ENCODE peak calls at places on chromosomes 12 and 14, in ten cellular contexts. O is ovary, R is neural progenitor cell, K is fibroblast of villous mesenchyme, F is Panc1, S is mesendoderm, T is GM06990, V is fibroblast of lung, L is Peyer's patch, I is GM23338. C is an unnamed sample.

GRCh38 chr12:58176296-58176869 is 235.0 kb downstream of the ATP23 start:
- DNase-seq in L (peak), V (peak), F (peak), O (no peak), K (peak), R (peak), S (peak), I (peak), T (no peak), C (peak)

GRCh38 chr12:29725587-29726320 is 58.0 kb downstream of the TMTC1 start:
- DNase-seq in T (peak), V (peak), F (no peak), K (peak), S (no peak), R (no peak), O (no peak), L (no peak), I (no peak), C (peak)

GRCh38 chr12:52191841-52192791 is at the start of gene KRT80:
- DNase-seq in V (peak), T (no peak), K (peak), L (peak), I (no peak), S (peak), O (peak), F (peak), R (no peak), C (peak)

GRCh38 chr14:72825486-72825885 is 68.4 kb downstream of the DPF3 start:
- DNase-seq in I (no peak), O (no peak), L (no peak), F (no peak), V (no peak), R (no peak), T (no peak), S (peak), K (no peak), C (no peak)

GRCh38 chr12:9064815-9065606 is 50.7 kb downstream of the A2M start:
- DNase-seq in S (peak), I (peak), K (peak), V (peak), O (peak), F (no peak), R (peak), L (peak), T (no peak), C (peak)

GRCh38 chr12:132581348-132582057 is 28.9 kb downstream of the LRCOL1 start:
- DNase-seq in L (no peak), V (no peak), R (no peak), I (peak), S (no peak), T (no peak), F (no peak), K (no peak), O (peak), C (no peak)

GRCh38 chr14:89004195-89004594 is 179.7 kb downstream of the TTC8 start:
- DNase-seq in R (no peak), K (peak), L (no peak), F (no peak), I (no peak), S (no peak), V (peak), O (no peak), T (no peak), C (no peak)

GRCh38 chr14:90871605-90872233 is 55.5 kb upstream of the TTC7B start:
- DNase-seq in T (no peak), I (no peak), O (no peak), V (peak), S (no peak), L (no peak), F (no peak), R (no peak), K (peak), C (no peak)

GRCh38 chr12:104775731-104776231 is 182.3 kb downstream of the SLC41A2 start:
- DNase-seq in R (no peak), T (no peak), L (no peak), I (no peak), F (no peak), V (no peak), K (no peak), S (no peak), O (no peak), C (no peak)

GRCh38 chr14:55451398-55451797 is 11.0 kb upstream of the TBPL2 start:
- DNase-seq in I (no peak), L (no peak), S (no peak), T (no peak), R (no peak), K (no peak), V (no peak), F (no peak), O (no peak), C (no peak)

GRCh38 chr12:31118347-31118830 is 44.7 kb downstream of the DDX11 start:
- DNase-seq in T (no peak), K (no peak), F (no peak), R (peak), V (no peak), O (no peak), S (peak), I (peak), L (peak), C (no peak)

GRCh38 chr12:6780573-6780972 is 8.3 kb downstream of the LAG3 start:
- DNase-seq in O (no peak), V (no peak), R (no peak), I (no peak), K (no peak), T (no peak), F (no peak), S (no peak), L (no peak), C (no peak)

GRCh38 chr12:13631873-13632272 is 349.5 kb downstream of the GRIN2B start:
- DNase-seq in O (no peak), V (no peak), T (peak), F (no peak), S (no peak), I (no peak), R (no peak), L (no peak), K (no peak), C (no peak)

GRCh38 chr14:52874389-52874788 is 76.5 kb downstream of the FERMT2 start:
- DNase-seq in F (no peak), S (no peak), R (no peak), I (no peak), O (no peak), L (no peak), T (no peak), V (no peak), K (peak), C (no peak)

GRCh38 chr14:35532783-35533356 is 1.1 kb upstream of the INSM2 start:
- DNase-seq in T (no peak), L (no peak), I (no peak), S (no peak), O (no peak), F (no peak), R (no peak), V (no peak), K (no peak), C (no peak)
- H3K4me3 ChIP-seq in T (peak), L (peak), I (peak), S (peak), O (no peak), F (peak), R (peak), V (peak), K (peak), C (peak)

GRCh38 chr14:106665814-106666213 is 1139.4 kb downstream of the TMEM121 start:
- DNase-seq in K (no peak), F (no peak), S (no peak), I (no peak), O (no peak), V (no peak), T (peak), L (no peak), R (no peak), C (no peak)
- H3K4me3 ChIP-seq in K (no peak), F (no peak), S (no peak), I (no peak), O (no peak), V (no peak), T (no peak), L (no peak), R (no peak), C (no peak)

DNA sequence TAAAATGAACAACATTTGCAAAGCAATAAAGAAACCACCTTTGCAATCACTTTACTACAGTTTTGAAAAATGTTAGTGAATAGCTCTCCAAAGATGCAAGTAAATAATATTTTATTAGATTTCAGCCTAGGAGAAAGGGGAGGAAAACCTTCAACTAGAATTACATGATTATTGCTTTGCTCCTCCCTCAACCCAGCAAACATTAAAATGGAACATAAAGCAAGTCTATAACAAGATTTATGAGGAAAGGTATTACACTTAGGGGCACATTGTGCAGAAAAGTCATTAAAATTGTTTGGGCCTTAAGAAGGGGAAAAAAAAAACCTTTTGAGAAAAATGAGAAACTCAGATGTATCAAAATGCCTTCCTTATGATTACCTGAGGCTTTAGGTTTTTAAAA is 70.7 kb downstream of the HMGA2 start:
- DNase-seq in F (no peak), I (no peak), S (no peak), K (no peak), R (no peak), O (no peak), L (no peak), V (no peak), T (no peak), C (no peak)
- H3K4me3 ChIP-seq in F (no peak), I (no peak), S (no peak), K (no peak), R (no peak), O (no peak), L (no peak), V (no peak), T (no peak), C (no peak)

GRCh38 chr12:112980491-112981158 is 2.3 kb downstream of the OAS2 start:
- DNase-seq in F (no peak), L (no peak), V (no peak), O (no peak), K (no peak), R (no peak), T (no peak), I (no peak), S (no peak), C (no peak)
- H3K4me3 ChIP-seq in F (no peak), L (no peak), V (no peak), O (no peak), K (no peak), R (no peak), T (peak), I (no peak), S (no peak), C (no peak)

GRCh38 chr12:1661553-1662335 is 29.1 kb upstream of the ADIPOR2 start:
- DNase-seq in O (peak), K (peak), R (peak), F (peak), I (peak), V (peak), S (peak), L (peak), T (peak), C (peak)
- H3K4me3 ChIP-seq in O (peak), K (peak), R (peak), F (no peak), I (peak), V (peak), S (peak), L (peak), T (peak), C (peak)

GRCh38 chr14:102580552-102581110 is 11.8 kb upstream of the RCOR1 start:
- DNase-seq in R (no peak), O (no peak), V (no peak), L (no peak), T (no peak), K (no peak), F (no peak), S (no peak), I (no peak), C (no peak)

GRCh38 chr14:102578821-102579220 is 13.6 kb upstream of the RCOR1 start:
- DNase-seq in S (no peak), I (no peak), O (no peak), R (no peak), V (no peak), K (no peak), F (no peak), T (no peak), L (no peak), C (no peak)

GRCh38 chr14:102583726-102584125 is 8.7 kb upstream of the RCOR1 start:
- DNase-seq in F (no peak), O (no peak), V (no peak), L (no peak), K (no peak), I (peak), R (no peak), S (peak), T (no peak), C (no peak)

GRCh38 chr14:102581193-102581592 is 11.3 kb upstream of the RCOR1 start:
- DNase-seq in K (no peak), T (no peak), I (no peak), S (no peak), F (no peak), O (no peak), V (no peak), L (no peak), R (no peak), C (no peak)

GRCh38 chr14:102579696-102580551 is 12.5 kb upstream of the RCOR1 start:
- DNase-seq in T (no peak), S (no peak), L (no peak), V (peak), K (peak), R (no peak), O (no peak), F (no peak), I (no peak), C (no peak)
- H3K4me3 ChIP-seq in T (no peak), S (no peak), L (no peak), V (no peak), K (no peak), R (no peak), O (no peak), F (no peak), I (no peak), C (no peak)

DNA sequence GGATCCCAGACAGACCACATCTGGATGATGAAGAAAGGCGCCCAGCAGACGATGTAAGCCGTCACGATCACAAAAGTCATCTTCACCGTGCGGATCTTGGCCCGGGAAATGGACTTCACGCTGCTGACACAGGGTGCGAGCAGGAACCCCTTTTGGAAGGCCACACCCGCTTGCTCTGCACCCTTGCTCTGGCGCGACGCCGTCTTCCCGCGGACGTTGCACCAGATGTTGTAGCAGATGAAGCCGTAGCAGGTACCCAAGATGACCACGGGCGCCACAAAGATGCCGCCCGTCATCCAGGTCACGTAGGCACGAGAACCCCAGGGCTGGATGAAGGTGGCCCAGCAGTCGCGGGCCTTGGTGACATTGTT is 1.1 kb downstream of the AVPR1A start:
- DNase-seq in O (no peak), K (no peak), F (no peak), L (no peak), V (no peak), I (no peak), T (peak), S (no peak), R (peak), C (no peak)
- H3K4me3 ChIP-seq in O (peak), K (no peak), F (no peak), L (no peak), V (no peak), I (peak), T (no peak), S (no peak), R (peak), C (peak)

DNA sequence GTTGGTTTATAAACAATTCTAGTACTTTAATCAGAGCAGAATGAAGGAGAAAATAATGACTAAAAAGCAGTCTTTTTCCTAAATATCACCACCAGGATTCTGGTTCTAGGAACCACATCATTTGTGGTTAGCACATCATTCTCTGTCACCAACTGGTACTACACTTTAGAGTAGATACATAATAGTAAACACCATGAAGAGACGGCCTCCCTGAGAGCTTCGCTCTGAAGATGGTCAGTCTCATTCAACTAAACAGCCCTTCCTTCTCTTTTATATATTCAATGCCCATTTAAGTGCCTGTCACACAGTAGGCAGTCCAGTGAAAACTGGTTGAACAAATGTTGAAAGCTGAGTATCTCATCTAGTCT is 10.9 kb downstream of the SLC38A2 start:
- DNase-seq in R (no peak), L (no peak), S (no peak), I (no peak), V (peak), K (peak), F (no peak), T (no peak), O (no peak), C (no peak)
- H3K4me3 ChIP-seq in R (no peak), L (no peak), S (no peak), I (no peak), V (peak), K (no peak), F (no peak), T (no peak), O (no peak), C (no peak)

C was measured in transverse colon.